ENCODE peak calls at places on chromosomes 1 and 21, in four cellular contexts. F is K562, K is HCT116, P is H1. G is an unnamed sample.
A peak's percentile ranks its signal among the peaks of the same experiment; 100 is the strongest.

GRCh38 chr1:12588695-12589094 is 29.3 kb downstream of the DHRS3 start:
- DNase-seq in F (no peak), K (no peak), P (no peak), G (no peak)

GRCh38 chr1:190429932-190430331 is 47.7 kb downstream of the BRINP3 start:
- DNase-seq in F (no peak), K (no peak), P (no peak), G (no peak)

GRCh38 chr1:39639333-39640130 is at the start of gene HEYL:
- DNase-seq in F (peak; percentile 96), K (peak; percentile 65), P (peak; percentile 44), G (no peak)

GRCh38 chr1:218339267-218339831 is 5.8 kb upstream of the TGFB2 start:
- DNase-seq in F (peak; percentile 35), K (no peak), P (no peak), G (no peak)

GRCh38 chr1:232678185-232678886 is 48.4 kb upstream of the SIPA1L2 start:
- DNase-seq in F (no peak), K (peak; percentile 35), P (no peak), G (no peak)

GRCh38 chr1:25867210-25867991 is 8.1 kb downstream of the PAQR7 start:
- DNase-seq in F (no peak), K (no peak), P (no peak), G (no peak)

GRCh38 chr1:76543495-76543894 is 323.8 kb upstream of the ST6GALNAC5 start:
- DNase-seq in F (no peak), K (no peak), P (no peak), G (no peak)

GRCh38 chr1:68327414-68327813 is 95.1 kb upstream of the WLS start:
- DNase-seq in F (no peak), K (no peak), P (no peak), G (no peak)

GRCh38 chr1:59880001-59880400 is 46.6 kb downstream of the CYP2J2 start:
- DNase-seq in F (no peak), K (no peak), P (no peak), G (no peak)

GRCh38 chr1:232334811-232335210 is 295.1 kb downstream of the SIPA1L2 start:
- DNase-seq in F (no peak), K (no peak), P (no peak), G (no peak)

GRCh38 chr1:37776946-37777516 is 12.1 kb upstream of the EPHA10 start:
- DNase-seq in F (no peak), K (no peak), P (no peak), G (no peak)

GRCh38 chr1:233448290-233448689 is 120.8 kb downstream of the MAP3K21 start:
- DNase-seq in F (no peak), K (no peak), P (no peak), G (peak; percentile 67)

GRCh38 chr1:43239484-43239883 is 30.3 kb upstream of the TMEM125 start:
- DNase-seq in F (no peak), K (no peak), P (no peak), G (no peak)

GRCh38 chr1:99086057-99086456 is 81.4 kb upstream of the PLPPR5 start:
- DNase-seq in F (no peak), K (no peak), P (no peak), G (no peak)

GRCh38 chr1:227891955-227892871 is 55.5 kb downstream of the WNT9A start:
- DNase-seq in F (no peak), K (no peak), P (no peak), G (peak; percentile 20)

GRCh38 chr1:229028509-229028908 is 242.4 kb upstream of the RAB4A start:
- DNase-seq in F (no peak), K (no peak), P (no peak), G (peak; percentile 59)

GRCh38 chr1:23742670-23743286 is 493 bp upstream of the ELOA start:
- DNase-seq in F (no peak), K (no peak), P (peak; percentile 29), G (no peak)

GRCh38 chr1:47216278-47217059 is 15.6 kb downstream of the TAL1 start:
- DNase-seq in F (no peak), K (no peak), P (no peak), G (no peak)

GRCh38 chr21:46214478-46215340 is 13.9 kb downstream of the LSS start:
- DNase-seq in F (no peak), K (no peak), P (no peak), G (no peak)

GRCh38 chr1:41382531-41383090 is 21.4 kb downstream of the FOXO6 start:
- DNase-seq in F (no peak), K (peak; percentile 22), P (no peak), G (peak; percentile 77)

GRCh38 chr21:25657140-25657539 is 18.1 kb downstream of the JAM2 start:
- DNase-seq in F (no peak), K (peak; percentile 0), P (no peak), G (no peak)

GRCh38 chr1:46043491-46044017 is 88.9 kb downstream of the PIK3R3 start:
- DNase-seq in F (no peak), K (no peak), P (peak; percentile 41), G (no peak)

GRCh38 chr1:220956861-220957605 is 77.8 kb downstream of the HLX start:
- DNase-seq in F (no peak), K (no peak), P (no peak), G (no peak)

GRCh38 chr1:223621312-223621734 is 44.2 kb downstream of the CAPN8 start:
- DNase-seq in F (no peak), K (no peak), P (no peak), G (no peak)

GRCh38 chr1:54249798-54250497 is 50.0 kb downstream of the MRPL37 start:
- DNase-seq in F (no peak), K (peak; percentile 79), P (no peak), G (no peak)

GRCh38 chr1:29707796-29708195 is 471.5 kb downstream of the PTPRU start:
- DNase-seq in F (no peak), K (no peak), P (no peak), G (no peak)

GRCh38 chr1:40848530-40849189 is 13.5 kb downstream of the CITED4 start:
- DNase-seq in F (peak; percentile 71), K (peak; percentile 71), P (no peak), G (peak; percentile 77)

GRCh38 chr1:64074767-64075166 is 128.7 kb upstream of the UBE2U start:
- DNase-seq in F (no peak), K (no peak), P (no peak), G (no peak)

DNA sequence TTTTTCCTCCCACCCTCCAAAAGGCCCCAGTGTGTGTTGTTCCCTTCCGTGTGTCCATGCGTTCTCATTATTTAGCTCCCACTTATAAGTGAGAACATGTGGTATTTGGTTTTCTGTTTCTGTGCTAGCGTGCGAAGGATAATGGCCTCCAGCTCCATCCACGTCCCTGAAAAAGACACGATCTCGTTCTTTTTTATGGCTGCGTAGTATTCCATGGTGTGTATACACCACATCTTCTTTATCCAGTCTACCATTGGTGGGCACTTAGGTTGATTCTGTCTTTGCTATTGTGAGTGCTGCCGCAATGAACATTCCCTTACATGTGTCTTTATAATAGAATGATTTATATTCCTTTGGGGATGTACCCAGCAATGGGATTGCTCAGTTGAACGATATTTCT is 177.8 kb downstream of the ETS2 start:
- DNase-seq in F (no peak), K (no peak), P (no peak), G (no peak)
- H2AFZ ChIP-seq in F (no peak overlapping the region), K (no peak overlapping the region), P (no peak overlapping the region), G (no peak overlapping the region)

DNA sequence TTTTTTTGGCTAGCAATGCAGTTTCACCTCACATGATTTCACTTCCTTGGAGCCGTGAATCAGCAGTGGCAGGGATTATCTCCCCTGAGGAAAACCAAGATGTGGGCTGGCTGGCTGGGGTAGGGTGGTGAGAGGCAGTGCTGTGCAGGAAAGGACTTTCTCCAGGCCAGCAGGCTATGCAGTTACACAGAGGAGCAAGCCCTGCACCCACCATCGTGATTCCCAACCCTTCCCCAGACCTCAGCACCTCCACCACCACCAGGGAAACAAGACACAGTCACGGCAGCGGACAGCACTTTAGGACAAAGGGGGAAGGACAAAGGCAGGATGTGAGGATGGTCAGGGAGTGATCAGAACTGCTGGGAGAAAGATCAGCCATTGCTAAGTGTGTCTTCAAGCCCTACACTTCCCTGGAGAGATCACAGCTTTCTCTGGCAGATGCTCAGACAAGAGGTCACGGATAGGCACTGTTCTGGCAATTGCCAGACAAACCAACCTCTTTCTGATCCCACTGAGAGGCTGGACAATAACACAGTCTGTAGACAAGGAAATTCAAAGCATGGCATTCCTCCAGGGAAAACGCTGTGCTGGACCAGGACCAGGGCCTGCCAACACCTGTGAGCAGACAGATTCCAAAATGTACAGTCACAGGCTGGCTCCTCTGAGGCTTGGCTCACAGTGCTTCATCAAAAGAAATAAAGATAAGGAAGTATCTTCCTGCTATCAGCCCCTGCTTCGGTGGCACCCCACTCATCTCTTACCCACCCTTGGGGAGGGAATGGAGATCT is 509.4 kb downstream of the SMYD3 start:
- DNase-seq in F (no peak), K (no peak), P (no peak), G (no peak)
- TF ChIP-seq JUND in F (no peak), K (no peak), P (no peak), G (peak; percentile 82)

DNA sequence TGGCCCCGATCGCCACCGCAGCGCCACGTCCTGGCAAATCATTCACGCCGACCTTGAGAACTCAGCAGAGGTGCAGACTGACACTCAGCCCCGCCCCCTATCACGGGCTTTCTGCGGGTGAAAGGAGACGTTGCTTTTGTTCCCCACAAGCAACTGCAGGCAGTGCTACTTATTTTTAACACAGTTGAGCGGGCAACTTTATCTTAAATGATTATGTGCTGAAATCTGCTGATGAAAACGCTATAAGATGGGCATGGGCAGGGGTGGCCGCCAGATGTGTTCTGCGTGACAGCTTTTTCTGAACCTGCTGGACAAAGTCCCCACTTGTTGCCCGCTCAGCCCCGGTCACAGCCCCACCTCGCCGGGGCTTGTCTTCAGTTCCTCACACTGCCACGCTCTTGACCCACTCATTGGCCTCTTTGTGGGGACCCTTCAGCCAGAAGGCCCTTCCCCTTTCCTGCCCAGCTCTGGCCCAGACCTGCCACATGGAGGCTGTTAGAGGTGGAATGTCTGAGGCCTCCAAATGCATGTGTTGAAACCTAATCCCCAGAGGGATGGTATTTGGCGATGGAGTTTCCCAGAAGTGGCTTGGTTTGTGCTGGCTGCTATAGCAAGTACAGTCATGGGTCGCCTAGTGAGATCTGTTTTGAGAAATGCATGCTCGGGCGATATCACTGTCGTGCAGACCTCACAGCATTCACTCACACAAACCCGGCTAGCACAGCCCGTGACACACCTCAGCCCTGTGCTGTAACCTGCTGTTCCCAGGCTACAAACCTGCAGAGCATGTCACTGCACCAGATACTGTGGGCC is 15.7 kb upstream of the PDXK start:
- DNase-seq in F (peak; percentile 52), K (no peak), P (no peak), G (peak; percentile 48)
- H3K27ac ChIP-seq in F (no peak overlapping the region), K (no peak overlapping the region), P (no peak overlapping the region), G (no peak overlapping the region)

GRCh38 chr1:200147094-200147493 is 119.6 kb downstream of the NR5A2 start:
- DNase-seq in F (no peak), K (no peak), P (no peak), G (no peak)

GRCh38 chr1:200143347-200143746 is 115.8 kb downstream of the NR5A2 start:
- DNase-seq in F (no peak), K (no peak), P (no peak), G (no peak)

GRCh38 chr1:200150721-200151120 is 123.2 kb downstream of the NR5A2 start:
- DNase-seq in F (peak; percentile 41), K (peak; percentile 51), P (no peak), G (no peak)

GRCh38 chr1:200146100-200146499 is 118.6 kb downstream of the NR5A2 start:
- DNase-seq in F (no peak), K (no peak), P (no peak), G (no peak)

DNA sequence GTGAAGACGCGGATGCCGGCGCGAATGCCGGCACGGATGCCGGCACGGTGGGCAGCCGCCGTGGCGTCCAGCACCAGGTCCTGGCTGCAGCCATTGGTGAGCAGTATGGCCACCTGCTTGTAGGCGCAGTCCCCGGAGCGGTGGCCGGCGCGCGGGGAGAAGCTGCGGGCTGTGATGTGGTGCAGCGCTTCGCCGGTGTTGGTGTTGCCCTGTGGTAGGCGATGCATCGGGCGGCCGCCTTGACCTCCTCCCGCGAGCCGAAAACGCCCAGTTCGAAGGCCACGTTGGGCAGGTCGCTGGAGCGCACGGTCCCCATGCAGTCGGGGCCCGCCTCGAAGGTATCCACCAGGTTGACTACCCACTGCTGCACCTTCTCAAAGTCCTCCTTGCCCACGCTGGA is 120.2 kb downstream of the NR5A2 start:
- DNase-seq in F (no peak), K (no peak), P (no peak), G (no peak)
- H2AFZ ChIP-seq in F (no peak overlapping the region), K (no peak overlapping the region), P (no peak overlapping the region), G (no peak overlapping the region)